ENCODE peak calls at places on chromosome 10, in four cellular contexts. L is WTC11, Q is neural crest cell, O is iris pigment epithelial cell. T is an unnamed sample.

GRCh38 chr10:97889461-97890265 is 40.0 kb downstream of the GOLGA7B start:
- DNase-seq in Q (no peak), O (peak), L (no peak), T (peak)

GRCh38 chr10:77804371-77804770 is 122.2 kb downstream of the DLG5 start:
- DNase-seq in O (no peak), Q (no peak), L (no peak), T (no peak)

GRCh38 chr10:87677595-87677994 is 17.9 kb downstream of the PAPSS2 start:
- DNase-seq in L (no peak), O (no peak), Q (no peak), T (no peak)

GRCh38 chr10:44724415-44725174 is 186.5 kb upstream of the TMEM72 start:
- DNase-seq in Q (no peak), L (no peak), O (peak), T (peak)

GRCh38 chr10:103042129-103042528 is 124.0 kb downstream of the CNNM2 start:
- DNase-seq in O (no peak), Q (no peak), L (peak), T (no peak)

GRCh38 chr10:44703241-44704155 is 207.6 kb upstream of the TMEM72 start:
- DNase-seq in O (peak), L (no peak), Q (no peak), T (peak)

GRCh38 chr10:38016354-38016753 is 5.9 kb downstream of the ZNF33A start:
- DNase-seq in Q (no peak), O (no peak), L (no peak), T (no peak)

GRCh38 chr10:114042895-114043531 is 653 bp upstream of the ADRB1 start:
- DNase-seq in Q (no peak), O (peak), L (peak), T (peak)

GRCh38 chr10:24469993-24470392 is 253.7 kb downstream of the ARHGAP21 start:
- DNase-seq in Q (no peak), L (no peak), O (peak), T (peak)

GRCh38 chr10:96509017-96509641 is 4.6 kb downstream of the TLL2 start:
- DNase-seq in Q (no peak), O (peak), L (no peak), T (no peak)

GRCh38 chr10:101578803-101579515 is 9.1 kb downstream of the POLL start:
- DNase-seq in Q (no peak), L (no peak), O (no peak), T (no peak)

GRCh38 chr10:110013615-110014293 is 6.0 kb downstream of the ADD3 start:
- DNase-seq in Q (no peak), O (no peak), L (no peak), T (no peak)

GRCh38 chr10:114751856-114752255 is 69.7 kb upstream of the FHIP2A start:
- DNase-seq in Q (no peak), O (peak), L (no peak), T (no peak)

GRCh38 chr10:42942279-42942932 is 134.5 kb upstream of the RET start:
- DNase-seq in L (no peak), O (no peak), Q (no peak), T (no peak)

GRCh38 chr10:61882621-61883375 is 18.7 kb upstream of the ARID5B start:
- DNase-seq in L (no peak), Q (no peak), O (peak), T (no peak)

GRCh38 chr10:128064615-128065580 is 61.3 kb downstream of the MKI67 start:
- DNase-seq in Q (no peak), L (no peak), O (peak), T (peak)

GRCh38 chr10:11448545-11449244 is 162.8 kb downstream of the USP6NL start:
- DNase-seq in L (no peak), O (no peak), Q (no peak), T (no peak)

GRCh38 chr10:60731134-60731883 is 47.0 kb upstream of the CDK1 start:
- DNase-seq in Q (no peak), L (no peak), O (peak), T (no peak)

GRCh38 chr10:786666-787512 is 97.4 kb upstream of the DIP2C start:
- DNase-seq in Q (no peak), O (no peak), L (no peak), T (no peak)

GRCh38 chr10:6052247-6053221 is 9.6 kb downstream of the IL2RA start:
- DNase-seq in Q (no peak), L (no peak), O (no peak), T (no peak)

GRCh38 chr10:110724116-110724701 is 80.1 kb downstream of the RBM20 start:
- DNase-seq in O (no peak), Q (no peak), L (no peak), T (no peak)

GRCh38 chr10:117254774-117255735 is 14.1 kb downstream of the SLC18A2 start:
- DNase-seq in O (no peak), L (no peak), Q (no peak), T (no peak)

GRCh38 chr10:5758927-5759326 is 54.3 kb downstream of the GDI2 start:
- DNase-seq in O (no peak), L (no peak), Q (no peak), T (no peak)

GRCh38 chr10:24889636-24890035 is 62.8 kb downstream of the PRTFDC1 start:
- DNase-seq in O (peak), L (no peak), Q (no peak), T (no peak)